ENCODE peak calls at places on chromosomes 4 and X, in five cellular contexts. D, N, H, K and C are unnamed samples.

GRCh38 chrX:136126892-136127406 is 20.4 kb upstream of the FHL1 start:
- DNase-seq in K (no peak), N (no peak), D (no peak), H (no peak), C (peak)

GRCh38 chr4:147648656-147649055 is 31.5 kb downstream of the TMEM184C start:
- DNase-seq in K (no peak), D (peak), H (no peak), N (no peak), C (no peak)

GRCh38 chr4:114077610-114078009 is 98.2 kb upstream of the ARSJ start:
- DNase-seq in D (no peak), N (no peak), H (no peak), K (no peak), C (peak)

GRCh38 chrX:83759872-83760271 is 101.1 kb upstream of the CYLC1 start:
- DNase-seq in D (peak), N (no peak), K (peak), H (no peak), C (no peak)

GRCh38 chr4:134585972-134586371 is 384.4 kb upstream of the PABPC4L start:
- DNase-seq in K (no peak), N (no peak), H (no peak), D (no peak), C (no peak)

GRCh38 chrX:4253092-4253491 is 539.6 kb upstream of the PRKX start:
- DNase-seq in D (no peak), H (no peak), N (no peak), K (no peak), C (no peak)

GRCh38 chr4:182736207-182736606 is 181.0 kb downstream of the DCTD start:
- DNase-seq in N (no peak), D (no peak), K (no peak), H (no peak), C (no peak)

GRCh38 chr4:2787230-2788100 is 5.4 kb upstream of the SH3BP2 start:
- DNase-seq in K (no peak), D (peak), N (no peak), H (peak), C (no peak)

GRCh38 chrX:123745511-123745910 is 12.7 kb upstream of the THOC2 start:
- DNase-seq in D (peak), N (no peak), K (no peak), H (no peak), C (no peak)

GRCh38 chrX:103343105-103343504 is 13.1 kb downstream of the TCEAL7 start:
- DNase-seq in K (no peak), N (no peak), D (peak), H (no peak), C (peak)

GRCh38 chr4:85005865-85006377 is 39.4 kb upstream of the WDFY3 start:
- DNase-seq in K (no peak), N (no peak), D (peak), H (no peak), C (peak)

GRCh38 chr4:119498520-119498919 is 130.1 kb downstream of the PDE5A start:
- DNase-seq in N (no peak), H (no peak), K (no peak), D (no peak), C (peak)

GRCh38 chr4:139453041-139453370 is 915 bp upstream of the RAB33B start:
- DNase-seq in H (no peak), D (peak), N (no peak), K (no peak), C (no peak)

GRCh38 chr4:177441803-177442622 is at the start of gene AGA:
- DNase-seq in K (peak), D (peak), N (peak), H (peak), C (peak)

GRCh38 chr4:145976680-145977079 is 38.1 kb upstream of the ZNF827 start:
- DNase-seq in H (no peak), K (no peak), N (no peak), D (no peak), C (no peak)

GRCh38 chr4:9987749-9988346 is 33.4 kb downstream of the SLC2A9 start:
- DNase-seq in H (no peak), N (no peak), K (no peak), D (no peak), C (no peak)

GRCh38 chrX:114675365-114675764 is 91.5 kb downstream of the HTR2C start:
- DNase-seq in D (peak), N (no peak), K (no peak), H (no peak), C (peak)

GRCh38 chrX:68989456-68989855 is 160.6 kb downstream of the EFNB1 start:
- DNase-seq in N (no peak), D (no peak), K (no peak), H (peak), C (no peak)

GRCh38 chr4:26568446-26568994 is 15.4 kb upstream of the TBC1D19 start:
- DNase-seq in K (no peak), H (no peak), N (no peak), D (peak), C (peak)

GRCh38 chrX:46204721-46205422 is 340.3 kb downstream of the ZNF674 start:
- DNase-seq in K (no peak), H (no peak), D (no peak), N (no peak), C (no peak)

GRCh38 chr4:24837296-24837695 is 41.9 kb downstream of the SOD3 start:
- DNase-seq in D (no peak), K (no peak), H (no peak), N (no peak), C (no peak)

GRCh38 chr4:15145709-15146108 is 143.4 kb downstream of the CPEB2 start:
- DNase-seq in N (no peak), K (no peak), D (no peak), H (no peak), C (no peak)

GRCh38 chr4:2417765-2418651 is at the start of gene ZFYVE28:
- DNase-seq in K (no peak), D (no peak), N (no peak), H (no peak), C (peak)

GRCh38 chr4:41360214-41360910 is 103.6 kb downstream of the UCHL1 start:
- DNase-seq in N (no peak), D (peak), K (peak), H (peak), C (peak)

GRCh38 chr4:48635310-48635709 is 144.8 kb downstream of the FRYL start:
- DNase-seq in K (no peak), H (no peak), D (peak), N (no peak), C (peak)

GRCh38 chrX:39096599-39096998 is 295.3 kb downstream of the MID1IP1 start:
- DNase-seq in H (no peak), N (no peak), K (no peak), D (no peak), C (no peak)

GRCh38 chrX:119758682-119759332 is 419 bp downstream of the SOWAHD start:
- DNase-seq in H (peak), N (no peak), D (peak), K (no peak), C (peak)

GRCh38 chrX:12971282-12972003 is 3.5 kb upstream of the TMSB4X start:
- DNase-seq in K (no peak), N (no peak), D (no peak), H (no peak), C (no peak)

GRCh38 chr4:41628916-41629315 is 91.0 kb downstream of the LIMCH1 start:
- DNase-seq in H (no peak), K (no peak), D (peak), N (no peak), C (no peak)

GRCh38 chrX:45050558-45050957 is 150.1 kb downstream of the DIPK2B start:
- DNase-seq in N (no peak), K (no peak), D (no peak), H (no peak), C (no peak)

GRCh38 chr4:89172865-89173264 is 61.5 kb downstream of the TIGD2 start:
- DNase-seq in H (no peak), K (no peak), D (no peak), N (no peak), C (no peak)

GRCh38 chr4:90570615-90571014 is 443.4 kb downstream of the CCSER1 start:
- DNase-seq in D (no peak), K (no peak), H (no peak), N (no peak), C (no peak)

GRCh38 chr4:97639961-97640360 is 503.3 kb downstream of the STPG2 start:
- DNase-seq in K (no peak), D (no peak), N (no peak), H (no peak), C (no peak)

GRCh38 chrX:136867518-136867917 is 13.0 kb downstream of the RBMX start:
- DNase-seq in H (no peak), D (no peak), K (no peak), N (no peak), C (peak)

GRCh38 chrX:56853436-56853835 is 124.4 kb downstream of the NBDY start:
- DNase-seq in H (no peak), N (no peak), K (no peak), D (no peak), C (no peak)

GRCh38 chr4:13762126-13762525 is 134.6 kb upstream of the BOD1L1 start:
- DNase-seq in D (no peak), H (no peak), N (no peak), K (no peak), C (no peak)

GRCh38 chrX:107565005-107565404 is 63.3 kb upstream of the PRPS1 start:
- DNase-seq in N (no peak), K (no peak), D (no peak), H (no peak), C (no peak)

GRCh38 chr4:64399313-64400109 is 9.7 kb downstream of the TECRL start:
- DNase-seq in N (peak), D (no peak), H (no peak), K (no peak), C (no peak)
- H2BK12ac ChIP-seq in N (peak), D (no peak), H (no peak), K (no peak), C (no peak)

DNA sequence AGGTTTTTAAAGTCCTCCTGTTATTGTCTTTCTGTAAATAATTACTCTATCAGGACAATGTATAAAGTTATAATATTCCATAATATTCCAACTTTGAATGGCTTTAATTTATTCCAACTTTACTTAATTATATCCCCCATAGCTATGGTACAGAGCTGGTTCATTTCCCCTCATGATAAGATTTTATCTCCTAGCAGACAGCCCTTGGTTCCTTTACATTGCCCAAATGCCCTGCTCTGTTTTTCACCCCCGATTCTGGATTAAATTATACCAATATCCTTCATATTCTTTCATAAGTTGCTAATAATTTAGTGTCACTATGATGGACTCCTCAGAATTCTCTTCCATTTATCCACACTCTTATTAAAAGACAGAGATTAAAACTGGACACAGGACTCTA is 340.5 kb downstream of the MAPK10 start:
- DNase-seq in K (no peak), N (no peak), H (no peak), D (no peak), C (no peak)
- H2BK12ac ChIP-seq in K (no peak), N (no peak), H (no peak), D (no peak), C (no peak)

DNA sequence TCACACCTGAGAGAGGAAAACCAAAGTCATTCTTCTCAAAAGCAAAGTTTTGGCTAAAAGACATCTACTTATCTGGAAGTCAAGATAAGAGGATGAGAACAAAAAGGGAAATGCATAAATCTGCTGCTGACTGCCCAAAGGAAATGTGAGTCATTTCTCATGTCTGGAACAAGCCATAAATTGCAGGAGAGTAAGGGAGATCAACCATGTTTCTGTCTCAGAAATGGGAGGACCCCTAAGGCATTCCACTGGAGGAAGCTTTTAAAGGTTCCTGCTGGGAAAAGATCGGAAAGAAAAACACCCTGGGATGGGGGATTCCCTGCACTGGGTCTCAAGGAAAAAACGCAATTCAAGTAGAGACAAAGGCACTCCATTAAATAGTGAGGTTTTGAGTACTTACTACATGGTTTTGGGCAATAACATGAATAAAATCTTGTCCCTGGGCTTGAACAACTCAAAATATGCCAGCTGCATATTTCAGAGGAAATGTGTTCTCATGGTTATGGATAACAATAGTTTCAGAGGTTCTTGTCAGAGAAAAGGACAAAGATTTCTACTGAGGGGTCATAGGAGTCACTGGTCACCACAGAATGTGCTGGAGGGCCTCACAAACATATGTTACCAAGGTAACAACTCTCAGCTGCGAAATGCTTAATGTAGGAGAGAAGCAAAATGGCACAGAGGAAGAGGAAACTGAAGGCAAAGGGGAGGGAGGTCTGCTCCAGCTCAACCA is 19.3 kb downstream of the GPR143 start:
- DNase-seq in N (no peak), D (peak), K (no peak), H (no peak), C (peak)
- H2BK12ac ChIP-seq in N (no peak), D (peak), K (no peak), H (no peak), C (peak)

GRCh38 chr4:186166852-186167512 is 24.4 kb upstream of the CYP4V2 start:
- DNase-seq in D (no peak), N (no peak), H (no peak), K (no peak), C (no peak)
- H2BK12ac ChIP-seq in D (no peak), N (no peak), H (no peak), K (no peak), C (no peak)

GRCh38 chr4:11976726-11977263 is 548.1 kb upstream of the HS3ST1 start:
- DNase-seq in D (no peak), N (no peak), H (no peak), K (no peak), C (no peak)

DNA sequence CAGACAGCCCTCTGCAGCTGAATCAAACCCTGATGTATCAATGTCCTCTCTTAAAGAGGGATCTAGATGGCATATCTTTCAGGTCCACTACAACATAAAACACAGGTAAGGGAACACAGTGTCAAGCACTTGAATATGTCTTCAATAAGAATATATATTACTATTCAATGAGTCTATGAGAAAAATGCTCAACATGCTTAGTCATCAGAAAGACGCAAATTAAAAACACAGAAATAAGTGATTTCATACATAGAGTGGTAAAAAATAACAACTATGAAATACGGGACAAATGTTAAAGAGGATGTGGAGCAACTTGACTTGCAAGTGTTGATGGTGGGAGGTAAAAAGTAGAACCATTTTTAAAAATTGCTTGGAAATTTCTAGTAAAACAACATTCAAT is 544.6 kb upstream of the HS3ST1 start:
- DNase-seq in N (no peak), H (no peak), D (no peak), K (no peak), C (no peak)
- H2BK12ac ChIP-seq in N (no peak), H (no peak), D (no peak), K (no peak), C (no peak)